ENCODE peak calls at places on chromosomes 4 and X, in seven cellular contexts. One of them, this sample, is unnamed.

GRCh38 chr4:153427363-153428071 is 38.6 kb upstream of the TMEM131L start:
- DNase-seq in RCC 7860: no peak
- DNase-seq in adipocyte: peak; percentile 44
- DNase-seq in DMS 273 treated with DMSO at 0.1 percent for 48 hours: no peak
- DNase-seq in stimulated activated CD4-positive, alpha-beta T cell treated with anti-CD3 and anti-CD28 coated beads, Interleukin-4, amount 100 ng/mL, for 1 hour: no peak
- DNase-seq in NCI-H2081: no peak
- DNase-seq in naive thymus-derived CD8-positive, alpha-beta T cell: no peak
- DNase-seq in this sample: no peak

GRCh38 chr4:42568610-42569207 is 88.2 kb downstream of the ATP8A1 start:
- DNase-seq in adipocyte: peak; percentile 77
- DNase-seq in DMS 273 treated with DMSO at 0.1 percent for 48 hours: no peak
- DNase-seq in stimulated activated CD4-positive, alpha-beta T cell treated with anti-CD3 and anti-CD28 coated beads, Interleukin-4, amount 100 ng/mL, for 1 hour: peak; percentile 46
- DNase-seq in RCC 7860: peak; percentile 62
- DNase-seq in naive thymus-derived CD8-positive, alpha-beta T cell: peak; percentile 68
- DNase-seq in NCI-H2081: peak; percentile 73
- DNase-seq in this sample: no peak

GRCh38 chrX:133909888-133910287 is 75.5 kb downstream of the GPC3 start:
- DNase-seq in DMS 273 treated with DMSO at 0.1 percent for 48 hours: no peak
- DNase-seq in adipocyte: no peak
- DNase-seq in RCC 7860: no peak
- DNase-seq in NCI-H2081: no peak
- DNase-seq in stimulated activated CD4-positive, alpha-beta T cell treated with anti-CD3 and anti-CD28 coated beads, Interleukin-4, amount 100 ng/mL, for 1 hour: no peak
- DNase-seq in naive thymus-derived CD8-positive, alpha-beta T cell: no peak
- DNase-seq in this sample: no peak

GRCh38 chr4:153152453-153153338 is 51.5 kb upstream of the TRIM2 start:
- DNase-seq in adipocyte: peak; percentile 60
- DNase-seq in NCI-H2081: peak; percentile 64
- DNase-seq in DMS 273 treated with DMSO at 0.1 percent for 48 hours: peak; percentile 30
- DNase-seq in stimulated activated CD4-positive, alpha-beta T cell treated with anti-CD3 and anti-CD28 coated beads, Interleukin-4, amount 100 ng/mL, for 1 hour: peak; percentile 77
- DNase-seq in naive thymus-derived CD8-positive, alpha-beta T cell: peak; percentile 39
- DNase-seq in RCC 7860: peak; percentile 36
- DNase-seq in this sample: peak; percentile 65

GRCh38 chr4:168076989-168077725 is 15.2 kb upstream of the ANXA10 start:
- DNase-seq in DMS 273 treated with DMSO at 0.1 percent for 48 hours: no peak
- DNase-seq in stimulated activated CD4-positive, alpha-beta T cell treated with anti-CD3 and anti-CD28 coated beads, Interleukin-4, amount 100 ng/mL, for 1 hour: peak; percentile 6
- DNase-seq in RCC 7860: peak; percentile 22
- DNase-seq in NCI-H2081: peak; percentile 72
- DNase-seq in naive thymus-derived CD8-positive, alpha-beta T cell: peak; percentile 3
- DNase-seq in adipocyte: peak; percentile 85
- DNase-seq in this sample: no peak

GRCh38 chr4:190018201-190018920 is 8.7 kb downstream of the FRG2 start:
- DNase-seq in adipocyte: no peak
- DNase-seq in naive thymus-derived CD8-positive, alpha-beta T cell: no peak
- DNase-seq in RCC 7860: no peak
- DNase-seq in NCI-H2081: no peak
- DNase-seq in stimulated activated CD4-positive, alpha-beta T cell treated with anti-CD3 and anti-CD28 coated beads, Interleukin-4, amount 100 ng/mL, for 1 hour: no peak
- DNase-seq in DMS 273 treated with DMSO at 0.1 percent for 48 hours: no peak
- DNase-seq in this sample: no peak

GRCh38 chrX:2286731-2287130 is 214.0 kb downstream of the DHRSX start:
- DNase-seq in DMS 273 treated with DMSO at 0.1 percent for 48 hours: no peak
- DNase-seq in NCI-H2081: no peak
- DNase-seq in stimulated activated CD4-positive, alpha-beta T cell treated with anti-CD3 and anti-CD28 coated beads, Interleukin-4, amount 100 ng/mL, for 1 hour: no peak
- DNase-seq in RCC 7860: no peak
- DNase-seq in adipocyte: no peak
- DNase-seq in naive thymus-derived CD8-positive, alpha-beta T cell: no peak
- DNase-seq in this sample: no peak

GRCh38 chr4:114606240-114606639 is 7.6 kb downstream of the UGT8 start:
- DNase-seq in NCI-H2081: peak; percentile 69
- DNase-seq in RCC 7860: no peak
- DNase-seq in stimulated activated CD4-positive, alpha-beta T cell treated with anti-CD3 and anti-CD28 coated beads, Interleukin-4, amount 100 ng/mL, for 1 hour: no peak
- DNase-seq in adipocyte: no peak
- DNase-seq in naive thymus-derived CD8-positive, alpha-beta T cell: no peak
- DNase-seq in DMS 273 treated with DMSO at 0.1 percent for 48 hours: no peak
- DNase-seq in this sample: no peak

GRCh38 chr4:4801013-4801412 is 58.5 kb upstream of the MSX1 start:
- DNase-seq in NCI-H2081: no peak
- DNase-seq in adipocyte: peak; percentile 61
- DNase-seq in DMS 273 treated with DMSO at 0.1 percent for 48 hours: no peak
- DNase-seq in RCC 7860: no peak
- DNase-seq in naive thymus-derived CD8-positive, alpha-beta T cell: no peak
- DNase-seq in stimulated activated CD4-positive, alpha-beta T cell treated with anti-CD3 and anti-CD28 coated beads, Interleukin-4, amount 100 ng/mL, for 1 hour: no peak
- DNase-seq in this sample: no peak

GRCh38 chr4:633976-634598 is 8.7 kb downstream of the PDE6B start:
- DNase-seq in RCC 7860: no peak
- DNase-seq in naive thymus-derived CD8-positive, alpha-beta T cell: no peak
- DNase-seq in NCI-H2081: no peak
- DNase-seq in stimulated activated CD4-positive, alpha-beta T cell treated with anti-CD3 and anti-CD28 coated beads, Interleukin-4, amount 100 ng/mL, for 1 hour: no peak
- DNase-seq in adipocyte: no peak
- DNase-seq in DMS 273 treated with DMSO at 0.1 percent for 48 hours: no peak
- DNase-seq in this sample: no peak

GRCh38 chrX:12118134-12118533 is 20.1 kb upstream of the FRMPD4 start:
- DNase-seq in DMS 273 treated with DMSO at 0.1 percent for 48 hours: no peak
- DNase-seq in NCI-H2081: no peak
- DNase-seq in naive thymus-derived CD8-positive, alpha-beta T cell: no peak
- DNase-seq in RCC 7860: no peak
- DNase-seq in stimulated activated CD4-positive, alpha-beta T cell treated with anti-CD3 and anti-CD28 coated beads, Interleukin-4, amount 100 ng/mL, for 1 hour: no peak
- DNase-seq in adipocyte: no peak
- DNase-seq in this sample: no peak